ENCODE peak calls at places on chromosomes 1 and 21, in five cellular contexts. One of them, this sample, is unnamed.

GRCh38 chr1:102776074-102776473 is 332.2 kb downstream of the COL11A1 start:
- DNase-seq in mammary epithelial cell: no peak
- DNase-seq in hepatocyte: no peak
- DNase-seq in GM23248: no peak
- DNase-seq in endothelial cell of umbilical vein: no peak
- DNase-seq in this sample: no peak

GRCh38 chr1:40316595-40317393 is at the start of gene COL9A2:
- DNase-seq in endothelial cell of umbilical vein: peak; percentile 15
- DNase-seq in GM23248: peak; percentile 60
- DNase-seq in hepatocyte: peak; percentile 73
- DNase-seq in mammary epithelial cell: no peak
- DNase-seq in this sample: no peak

GRCh38 chr21:45464309-45464708 is 59.3 kb downstream of the COL18A1 start:
- DNase-seq in mammary epithelial cell: no peak
- DNase-seq in hepatocyte: no peak
- DNase-seq in GM23248: no peak
- DNase-seq in endothelial cell of umbilical vein: no peak
- DNase-seq in this sample: no peak

GRCh38 chr1:53826367-53826766 is 11.7 kb downstream of the NDC1 start:
- DNase-seq in hepatocyte: no peak
- DNase-seq in GM23248: peak; percentile 44
- DNase-seq in mammary epithelial cell: no peak
- DNase-seq in endothelial cell of umbilical vein: no peak
- DNase-seq in this sample: no peak

GRCh38 chr1:101781437-101781836 is 215.3 kb downstream of the OLFM3 start:
- DNase-seq in endothelial cell of umbilical vein: no peak
- DNase-seq in GM23248: peak; percentile 3
- DNase-seq in mammary epithelial cell: peak; percentile 8
- DNase-seq in hepatocyte: peak; percentile 46
- DNase-seq in this sample: no peak

GRCh38 chr1:184214128-184214527 is 162.6 kb downstream of the TSEN15 start:
- DNase-seq in GM23248: no peak
- DNase-seq in mammary epithelial cell: no peak
- DNase-seq in endothelial cell of umbilical vein: no peak
- DNase-seq in hepatocyte: no peak
- DNase-seq in this sample: no peak

GRCh38 chr21:41435728-41436127 is 9.7 kb downstream of the MX1 start:
- DNase-seq in GM23248: no peak
- DNase-seq in endothelial cell of umbilical vein: no peak
- DNase-seq in hepatocyte: no peak
- DNase-seq in mammary epithelial cell: no peak
- DNase-seq in this sample: no peak

GRCh38 chr1:100530901-100531487 is 6.9 kb upstream of the GPR88 start:
- DNase-seq in GM23248: peak; percentile 71
- DNase-seq in hepatocyte: no peak
- DNase-seq in mammary epithelial cell: peak; percentile 23
- DNase-seq in endothelial cell of umbilical vein: no peak
- DNase-seq in this sample: no peak

GRCh38 chr1:9406111-9406510 is 113.4 kb downstream of the SPSB1 start:
- DNase-seq in endothelial cell of umbilical vein: no peak
- DNase-seq in mammary epithelial cell: no peak
- DNase-seq in GM23248: no peak
- DNase-seq in hepatocyte: no peak
- DNase-seq in this sample: no peak

GRCh38 chr1:110338200-110339039 is 757 bp upstream of the RBM15 start:
- DNase-seq in endothelial cell of umbilical vein: no peak
- DNase-seq in mammary epithelial cell: peak; percentile 100
- DNase-seq in GM23248: peak; percentile 90
- DNase-seq in hepatocyte: peak; percentile 97
- DNase-seq in this sample: peak; percentile 99

GRCh38 chr1:24998554-24999245 is 68.6 kb upstream of the RUNX3 start:
- DNase-seq in GM23248: no peak
- DNase-seq in endothelial cell of umbilical vein: no peak
- DNase-seq in hepatocyte: no peak
- DNase-seq in mammary epithelial cell: no peak
- DNase-seq in this sample: no peak

GRCh38 chr1:161733526-161733925 is 12.2 kb downstream of the FCRLB start:
- DNase-seq in GM23248: peak; percentile 96
- DNase-seq in hepatocyte: peak; percentile 49
- DNase-seq in mammary epithelial cell: peak; percentile 90
- DNase-seq in endothelial cell of umbilical vein: peak; percentile 67
- DNase-seq in this sample: no peak

GRCh38 chr21:45304161-45304830 is 16.6 kb upstream of the POFUT2 start:
- DNase-seq in endothelial cell of umbilical vein: no peak
- DNase-seq in GM23248: no peak
- DNase-seq in mammary epithelial cell: no peak
- DNase-seq in hepatocyte: no peak
- DNase-seq in this sample: no peak

GRCh38 chr1:76933847-76934657 is 66.8 kb downstream of the ST6GALNAC5 start:
- DNase-seq in hepatocyte: no peak
- DNase-seq in GM23248: no peak
- DNase-seq in mammary epithelial cell: no peak
- DNase-seq in endothelial cell of umbilical vein: no peak
- DNase-seq in this sample: no peak

GRCh38 chr1:75723989-75724471 is 479 bp upstream of the ACADM start:
- DNase-seq in hepatocyte: peak; percentile 92
- DNase-seq in endothelial cell of umbilical vein: peak; percentile 77
- DNase-seq in mammary epithelial cell: peak; percentile 55
- DNase-seq in GM23248: peak; percentile 85
- DNase-seq in this sample: no peak

GRCh38 chr1:233033366-233033765 is 83.0 kb downstream of the NTPCR start:
- DNase-seq in mammary epithelial cell: no peak
- DNase-seq in endothelial cell of umbilical vein: no peak
- DNase-seq in GM23248: peak; percentile 72
- DNase-seq in hepatocyte: no peak
- DNase-seq in this sample: no peak

GRCh38 chr21:38596264-38597042 is 98.2 kb upstream of the ERG start:
- DNase-seq in GM23248: peak; percentile 36
- DNase-seq in mammary epithelial cell: peak; percentile 43
- DNase-seq in hepatocyte: peak; percentile 48
- DNase-seq in endothelial cell of umbilical vein: no peak
- DNase-seq in this sample: no peak

GRCh38 chr1:24126023-24126671 is 14.2 kb upstream of the MYOM3 start:
- DNase-seq in hepatocyte: no peak
- DNase-seq in endothelial cell of umbilical vein: peak; percentile 14
- DNase-seq in GM23248: peak; percentile 62
- DNase-seq in mammary epithelial cell: no peak
- DNase-seq in this sample: no peak

GRCh38 chr1:204917802-204918201 is 47.1 kb downstream of the NFASC start:
- DNase-seq in endothelial cell of umbilical vein: no peak
- DNase-seq in mammary epithelial cell: no peak
- DNase-seq in hepatocyte: no peak
- DNase-seq in GM23248: no peak
- DNase-seq in this sample: no peak

GRCh38 chr1:211479624-211480023 is 12.3 kb downstream of the RD3 start:
- DNase-seq in mammary epithelial cell: no peak
- DNase-seq in GM23248: no peak
- DNase-seq in hepatocyte: no peak
- DNase-seq in endothelial cell of umbilical vein: no peak
- DNase-seq in this sample: no peak

GRCh38 chr1:64966158-64966963 is at the start of gene JAK1:
- DNase-seq in mammary epithelial cell: peak; percentile 71
- DNase-seq in GM23248: peak; percentile 91
- DNase-seq in endothelial cell of umbilical vein: peak; percentile 76
- DNase-seq in hepatocyte: peak; percentile 96
- DNase-seq in this sample: no peak

GRCh38 chr1:59409525-59409924 is 112.6 kb downstream of the FGGY start:
- DNase-seq in endothelial cell of umbilical vein: no peak
- DNase-seq in GM23248: peak; percentile 13
- DNase-seq in mammary epithelial cell: no peak
- DNase-seq in hepatocyte: no peak
- DNase-seq in this sample: no peak
- H2AFZ ChIP-seq in endothelial cell of umbilical vein: no peak overlapping the region
- H2AFZ ChIP-seq in GM23248: peak overlapping the region; percentile 10
- H2AFZ ChIP-seq in mammary epithelial cell: no peak overlapping the region
- H2AFZ ChIP-seq in hepatocyte: peak overlapping the region; percentile 6
- H2AFZ ChIP-seq in this sample: no peak overlapping the region

DNA sequence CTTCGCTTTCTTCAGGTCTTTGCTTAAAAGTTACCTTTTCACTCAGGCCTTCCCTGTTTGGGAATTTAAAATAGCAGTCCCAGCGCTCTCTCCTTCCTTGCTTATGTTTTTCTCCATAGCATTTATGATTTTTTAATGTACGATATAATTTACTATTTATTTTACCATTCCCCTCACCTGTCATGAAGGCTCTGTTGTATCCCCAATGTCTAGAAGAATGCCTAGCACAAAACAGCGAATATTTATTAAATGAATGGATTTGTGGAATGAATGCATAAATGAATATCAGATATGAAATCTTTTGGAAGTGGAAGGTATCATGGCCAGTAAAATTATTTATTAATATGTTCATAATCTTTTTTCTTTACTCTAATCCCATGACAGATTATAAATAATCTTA is 402 bp upstream of the OSBPL9 start:
- DNase-seq in GM23248: no peak
- DNase-seq in hepatocyte: no peak
- DNase-seq in endothelial cell of umbilical vein: no peak
- DNase-seq in mammary epithelial cell: no peak
- DNase-seq in this sample: no peak
- H3K4me1 ChIP-seq in GM23248: peaks cover 25% of the 10 kb centered on the region
- H3K4me1 ChIP-seq in hepatocyte: peaks cover 4% of the 10 kb centered on the region
- H3K4me1 ChIP-seq in endothelial cell of umbilical vein: peaks cover 25% of the 10 kb centered on the region
- H3K4me1 ChIP-seq in mammary epithelial cell: no peaks in the 10 kb centered on the region
- H3K4me1 ChIP-seq in this sample: peaks cover 13% of the 10 kb centered on the region

GRCh38 chr1:1280782-1281481 is 696 bp downstream of the SCNN1D start:
- DNase-seq in hepatocyte: no peak
- DNase-seq in mammary epithelial cell: no peak
- DNase-seq in GM23248: no peak
- DNase-seq in endothelial cell of umbilical vein: no peak
- DNase-seq in this sample: no peak
- H2AFZ ChIP-seq in hepatocyte: no peak overlapping the region
- H2AFZ ChIP-seq in mammary epithelial cell: no peak overlapping the region
- H2AFZ ChIP-seq in GM23248: no peak overlapping the region
- H2AFZ ChIP-seq in endothelial cell of umbilical vein: no peak overlapping the region
- H2AFZ ChIP-seq in this sample: no peak overlapping the region

DNA sequence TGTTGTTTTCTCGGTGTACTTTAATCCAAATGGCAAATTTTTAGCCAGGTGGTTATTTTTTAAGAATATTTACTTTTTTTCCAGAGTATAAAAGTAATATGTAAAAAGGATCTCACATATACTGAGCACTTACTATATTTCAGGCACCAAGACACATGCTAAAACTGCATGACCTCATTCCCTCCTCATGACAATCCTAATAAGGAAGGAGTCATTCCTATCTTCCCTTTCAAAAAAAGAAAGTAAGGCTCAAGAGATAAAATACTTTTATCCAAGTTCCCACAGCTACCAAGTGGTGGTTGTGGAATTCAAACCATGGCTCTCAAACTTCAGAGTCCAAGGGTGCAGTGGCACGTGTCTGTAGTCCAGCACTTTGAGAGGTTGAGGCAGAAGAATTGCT is 19.4 kb downstream of the ATP2B4 start:
- DNase-seq in hepatocyte: no peak
- DNase-seq in mammary epithelial cell: no peak
- DNase-seq in GM23248: peak; percentile 76
- DNase-seq in endothelial cell of umbilical vein: no peak
- DNase-seq in this sample: no peak
- H3K4me1 ChIP-seq in hepatocyte: peaks cover 25% of the 10 kb centered on the region
- H3K4me1 ChIP-seq in mammary epithelial cell: peaks cover 50% of the 10 kb centered on the region
- H3K4me1 ChIP-seq in GM23248: peaks cover 54% of the 10 kb centered on the region
- H3K4me1 ChIP-seq in endothelial cell of umbilical vein: peaks cover 23% of the 10 kb centered on the region
- H3K4me1 ChIP-seq in this sample: peaks cover 50% of the 10 kb centered on the region

DNA sequence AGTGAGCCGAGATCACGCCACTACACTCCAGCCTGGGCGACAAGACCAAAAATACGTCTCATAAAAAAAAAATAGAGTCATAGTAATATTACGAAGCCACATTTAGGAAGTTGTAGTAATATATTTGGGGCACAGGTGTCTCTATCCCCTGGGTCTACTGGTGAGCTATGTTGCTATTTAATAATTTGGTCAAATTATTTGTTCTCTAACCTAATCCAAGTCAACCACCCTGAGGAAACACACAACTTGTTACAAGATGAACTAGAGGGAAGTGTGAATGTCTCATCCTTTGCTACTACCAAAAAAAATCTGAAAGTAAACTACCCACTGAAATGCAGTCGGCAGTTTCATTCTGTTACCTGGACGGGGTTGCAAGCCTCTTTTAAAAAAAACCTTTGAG is 35.3 kb downstream of the RGS8 start:
- DNase-seq in hepatocyte: no peak
- DNase-seq in mammary epithelial cell: no peak
- DNase-seq in GM23248: no peak
- DNase-seq in endothelial cell of umbilical vein: no peak
- DNase-seq in this sample: no peak
- H2AFZ ChIP-seq in hepatocyte: no peak overlapping the region
- H2AFZ ChIP-seq in mammary epithelial cell: no peak overlapping the region
- H2AFZ ChIP-seq in GM23248: no peak overlapping the region
- H2AFZ ChIP-seq in endothelial cell of umbilical vein: no peak overlapping the region
- H2AFZ ChIP-seq in this sample: no peak overlapping the region

DNA sequence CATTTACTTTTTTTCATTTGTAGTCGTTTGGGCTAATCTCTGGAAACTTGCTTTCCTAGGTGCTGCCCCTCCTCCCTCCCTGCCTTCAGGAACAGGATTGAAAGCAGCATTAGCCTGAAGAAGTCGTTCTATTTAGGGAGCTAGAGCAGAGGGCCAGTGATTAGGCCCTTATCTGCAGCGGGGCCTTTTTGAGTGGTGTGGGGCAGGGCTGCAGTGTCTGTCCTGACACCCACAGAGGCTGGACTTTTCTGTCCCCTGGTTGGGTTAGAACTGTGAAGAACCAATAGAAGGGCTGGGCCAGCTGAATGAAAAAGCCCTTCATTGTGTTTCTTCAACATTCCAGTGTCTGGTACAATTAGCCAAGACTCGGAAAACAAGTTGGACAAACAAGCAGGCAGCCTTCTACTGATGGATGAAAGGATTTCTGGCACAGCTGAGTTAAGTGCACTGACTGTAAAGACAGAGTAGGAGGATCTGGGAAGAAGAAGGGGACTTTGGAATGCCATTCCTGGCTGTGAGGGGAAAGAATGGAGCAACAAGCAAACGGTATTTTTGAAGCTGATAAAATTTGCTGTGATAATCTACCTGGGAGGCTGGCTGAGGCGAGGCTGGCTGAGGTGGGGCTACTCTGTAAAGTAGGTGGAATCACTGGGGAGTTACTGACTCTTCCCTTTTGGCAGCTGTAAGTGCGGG is 9.7 kb downstream of the MACF1 start:
- DNase-seq in hepatocyte: peak; percentile 57
- DNase-seq in GM23248: no peak
- DNase-seq in mammary epithelial cell: peak; percentile 54
- DNase-seq in endothelial cell of umbilical vein: peak; percentile 65
- DNase-seq in this sample: no peak
- H3K4me1 ChIP-seq in hepatocyte: peaks cover 35% of the 10 kb centered on the region
- H3K4me1 ChIP-seq in GM23248: peaks cover 38% of the 10 kb centered on the region
- H3K4me1 ChIP-seq in mammary epithelial cell: peaks cover 52% of the 10 kb centered on the region
- H3K4me1 ChIP-seq in endothelial cell of umbilical vein: peaks cover 34% of the 10 kb centered on the region
- H3K4me1 ChIP-seq in this sample: peaks cover 46% of the 10 kb centered on the region

GRCh38 chr1:34303218-34303617 is 126.5 kb downstream of the C1orf94 start:
- DNase-seq in mammary epithelial cell: no peak
- DNase-seq in GM23248: no peak
- DNase-seq in endothelial cell of umbilical vein: no peak
- DNase-seq in hepatocyte: no peak
- DNase-seq in this sample: no peak
- H2AFZ ChIP-seq in mammary epithelial cell: no peak overlapping the region
- H2AFZ ChIP-seq in GM23248: no peak overlapping the region
- H2AFZ ChIP-seq in endothelial cell of umbilical vein: no peak overlapping the region
- H2AFZ ChIP-seq in hepatocyte: no peak overlapping the region
- H2AFZ ChIP-seq in this sample: no peak overlapping the region

GRCh38 chr1:81510701-81511100 is 290.0 kb upstream of the ADGRL2 start:
- DNase-seq in mammary epithelial cell: no peak
- DNase-seq in endothelial cell of umbilical vein: no peak
- DNase-seq in hepatocyte: no peak
- DNase-seq in GM23248: no peak
- DNase-seq in this sample: no peak
- H3K4me1 ChIP-seq in mammary epithelial cell: peaks cover 13% of the 10 kb centered on the region
- H3K4me1 ChIP-seq in endothelial cell of umbilical vein: no peaks in the 10 kb centered on the region
- H3K4me1 ChIP-seq in hepatocyte: peaks cover 9% of the 10 kb centered on the region
- H3K4me1 ChIP-seq in GM23248: no peaks in the 10 kb centered on the region
- H3K4me1 ChIP-seq in this sample: peaks cover 17% of the 10 kb centered on the region